ENCODE peak calls at places on chromosome 4, in five cellular contexts. F is pancreas, B is cardiac fibroblast, K is GM06990, N is thyroid gland. V is an unnamed sample.
A peak's percentile ranks its signal among the peaks of the same experiment; 100 is the strongest.

GRCh38 chr4:145945431-145946155 is 7.0 kb upstream of the ZNF827 start:
- DNase-seq in K (no peak), F (no peak), N (no peak), B (no peak), V (peak; percentile 86)

GRCh38 chr4:124454772-124455270 is 257.7 kb downstream of the ANKRD50 start:
- DNase-seq in K (no peak), F (no peak), N (no peak), B (no peak), V (no peak)

GRCh38 chr4:123974419-123975105 is 578.0 kb downstream of the SPRY1 start:
- DNase-seq in K (no peak), N (no peak), F (no peak), B (peak; percentile 43), V (no peak)

GRCh38 chr4:186727977-186728519 is 4.4 kb upstream of the FAT1 start:
- DNase-seq in F (no peak), N (no peak), K (no peak), B (peak; percentile 36), V (peak; percentile 77)

GRCh38 chr4:4673070-4673469 is 131.2 kb upstream of the STX18 start:
- DNase-seq in F (no peak), K (no peak), B (peak; percentile 50), N (no peak), V (peak; percentile 24)

GRCh38 chr4:52368895-52369294 is 290.2 kb downstream of the USP46 start:
- DNase-seq in N (no peak), K (no peak), F (no peak), B (no peak), V (no peak)

GRCh38 chr4:174559894-174560293 is 37.6 kb upstream of the HPGD start:
- DNase-seq in N (no peak), F (no peak), B (no peak), K (no peak), V (peak; percentile 84)

GRCh38 chr4:100907465-100908454 is 389.9 kb upstream of the EMCN start:
- DNase-seq in F (no peak), B (peak; percentile 43), N (no peak), K (no peak), V (peak; percentile 50)

GRCh38 chr4:10096201-10096975 is 20.2 kb downstream of the WDR1 start:
- DNase-seq in K (no peak), N (no peak), B (peak; percentile 88), F (no peak), V (peak; percentile 97)

GRCh38 chr4:10096976-10097330 is 19.6 kb downstream of the WDR1 start:
- DNase-seq in F (no peak), B (no peak), N (no peak), K (no peak), V (no peak)

GRCh38 chr4:10093801-10094552 is 22.6 kb downstream of the WDR1 start:
- DNase-seq in K (no peak), F (no peak), N (peak; percentile 75), B (peak; percentile 98), V (no peak)

GRCh38 chr4:10094841-10095240 is 21.8 kb downstream of the WDR1 start:
- DNase-seq in F (no peak), B (no peak), K (no peak), N (no peak), V (no peak)

GRCh38 chr4:10095296-10095991 is 21.2 kb downstream of the WDR1 start:
- DNase-seq in F (no peak), N (no peak), K (no peak), B (no peak), V (no peak)
- H3K4me3 ChIP-seq in F (no peak overlapping the region), N (no peak overlapping the region), K (no peak overlapping the region), B (no peak overlapping the region), V (no peak overlapping the region)

GRCh38 chr4:11416071-11416766 is 12.5 kb downstream of the HS3ST1 start:
- DNase-seq in B (no peak), K (no peak), N (no peak), F (no peak), V (no peak)

GRCh38 chr4:11421116-11421515 is 7.6 kb downstream of the HS3ST1 start:
- DNase-seq in N (no peak), F (no peak), K (no peak), B (peak; percentile 13), V (no peak)

GRCh38 chr4:11416767-11417113 is 12.0 kb downstream of the HS3ST1 start:
- DNase-seq in K (no peak), N (no peak), B (peak; percentile 79), F (no peak), V (no peak)

GRCh38 chr4:11420327-11420726 is 8.4 kb downstream of the HS3ST1 start:
- DNase-seq in F (no peak), N (no peak), B (no peak), K (no peak), V (no peak)

DNA sequence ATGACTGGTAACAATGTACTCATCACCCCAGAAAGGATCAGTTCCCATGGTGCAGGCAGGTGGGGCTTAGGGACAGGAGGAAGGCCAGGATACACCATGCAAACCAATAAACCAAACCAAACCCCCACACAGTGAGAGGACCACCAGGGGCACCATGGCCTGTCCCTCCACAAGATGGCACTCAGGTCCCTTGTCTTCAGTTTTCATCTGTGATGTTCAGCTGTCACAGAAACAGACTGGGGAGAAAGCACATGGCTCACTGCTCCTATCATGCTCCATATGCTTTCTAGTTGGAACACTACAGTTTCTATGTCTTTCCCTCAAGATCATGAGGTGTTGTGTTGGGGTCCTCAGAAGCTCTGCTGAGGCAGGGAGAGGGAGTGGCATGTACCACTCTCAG is 10.1 kb downstream of the HS3ST1 start:
- DNase-seq in N (no peak), F (no peak), B (no peak), K (no peak), V (no peak)
- TF ChIP-seq CTCF in N (no peak), F (no peak), B (no peak), K (peak; percentile 36), V (no peak)

GRCh38 chr4:7876096-7876993 is 63.3 kb downstream of the AFAP1 start:
- DNase-seq in F (no peak), B (peak; percentile 76), K (no peak), N (no peak), V (no peak)
- H3K4me3 ChIP-seq in F (no peak overlapping the region), B (no peak overlapping the region), K (no peak overlapping the region), N (no peak overlapping the region), V (no peak overlapping the region)

DNA sequence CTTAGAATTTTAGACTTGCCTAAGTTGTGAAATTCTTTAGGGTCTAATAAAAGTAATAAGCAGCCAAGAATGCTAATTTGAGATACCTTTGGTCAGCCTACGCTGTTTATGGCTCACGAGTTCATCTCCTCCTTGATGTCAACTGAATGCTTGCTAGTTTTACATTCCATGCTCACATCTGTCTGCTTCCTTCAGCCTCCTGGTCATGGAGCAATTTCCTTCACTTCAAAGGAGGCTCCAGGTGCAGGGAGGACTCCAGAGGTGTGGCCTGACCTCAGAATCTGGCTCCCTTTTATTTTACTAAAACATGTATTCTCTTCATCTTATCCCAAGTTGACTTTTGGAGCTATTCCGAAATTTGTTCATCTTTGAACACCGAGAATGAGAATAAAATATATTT is 23.3 kb upstream of the LNX1 start:
- DNase-seq in K (no peak), F (no peak), N (no peak), B (no peak), V (peak; percentile 42)
- TF ChIP-seq CTCF in K (peak; percentile 4), F (no peak), N (no peak), B (no peak), V (peak; percentile 40)

GRCh38 chr4:150746156-150746555 is 164.2 kb downstream of the MAB21L2 start:
- DNase-seq in F (no peak), K (no peak), B (peak; percentile 11), N (no peak), V (peak; percentile 19)

DNA sequence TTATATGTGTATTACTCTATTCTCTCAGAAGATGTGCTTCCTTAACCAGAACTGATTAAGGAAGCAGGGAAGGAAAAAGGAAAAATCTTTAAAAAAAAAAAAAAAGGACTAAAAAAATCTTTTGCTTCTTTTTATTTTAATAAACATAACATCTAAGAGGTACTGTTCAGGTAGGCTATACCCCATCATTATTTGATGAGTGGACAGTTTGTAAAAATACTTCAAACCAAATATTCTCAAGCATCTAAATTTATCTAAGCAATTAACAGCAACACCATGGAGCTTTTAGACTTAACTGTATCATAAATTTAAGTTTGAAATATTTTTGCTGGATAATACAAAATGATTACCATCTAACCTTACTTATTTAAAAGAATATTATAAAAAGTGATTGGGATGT is 168.9 kb downstream of the MAB21L2 start:
- DNase-seq in F (no peak), B (no peak), N (no peak), K (no peak), V (no peak)
- H3K4me3 ChIP-seq in F (no peak overlapping the region), B (no peak overlapping the region), N (no peak overlapping the region), K (no peak overlapping the region), V (no peak overlapping the region)

DNA sequence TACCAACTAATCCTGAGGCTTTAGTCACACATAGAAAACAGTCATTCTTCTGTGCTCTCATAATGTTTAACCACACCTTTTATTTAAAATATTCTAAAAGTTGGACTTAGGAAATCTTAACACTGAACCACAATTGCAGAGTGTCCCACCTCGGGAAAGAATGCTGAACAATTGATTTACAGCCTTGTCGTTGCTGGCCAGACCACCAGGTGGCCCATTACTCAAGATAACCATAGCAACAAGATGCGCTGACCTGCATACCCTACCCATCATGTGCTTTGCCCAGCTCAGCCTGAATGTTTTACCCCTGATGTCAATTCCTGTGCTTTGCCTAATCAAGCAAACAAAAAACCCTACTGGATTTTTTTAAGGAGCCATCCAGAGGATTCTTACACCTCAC is 100.7 kb downstream of the ARSJ start:
- DNase-seq in F (no peak), B (peak; percentile 15), K (no peak), N (no peak), V (no peak)
- TF ChIP-seq CTCF in F (no peak), B (peak; percentile 40), K (peak; percentile 17), N (no peak), V (no peak)

GRCh38 chr4:39571504-39571903 is 44.3 kb upstream of the UGDH start:
- DNase-seq in N (no peak), F (no peak), B (no peak), K (no peak), V (no peak)

GRCh38 chr4:39563448-39563847 is 36.2 kb upstream of the UGDH start:
- DNase-seq in N (no peak), F (no peak), B (no peak), K (no peak), V (peak; percentile 75)

GRCh38 chr4:39565925-39566630 is 38.8 kb upstream of the UGDH start:
- DNase-seq in N (no peak), F (no peak), B (peak; percentile 62), K (no peak), V (peak; percentile 95)

GRCh38 chr4:39569209-39569608 is 42.0 kb upstream of the UGDH start:
- DNase-seq in B (no peak), F (no peak), N (no peak), K (no peak), V (no peak)

GRCh38 chr4:39568805-39569204 is 41.6 kb upstream of the UGDH start:
- DNase-seq in K (peak; percentile 35), F (no peak), N (no peak), B (no peak), V (peak; percentile 88)
- H3K4me3 ChIP-seq in K (no peak overlapping the region), F (no peak overlapping the region), N (no peak overlapping the region), B (no peak overlapping the region), V (no peak overlapping the region)

DNA sequence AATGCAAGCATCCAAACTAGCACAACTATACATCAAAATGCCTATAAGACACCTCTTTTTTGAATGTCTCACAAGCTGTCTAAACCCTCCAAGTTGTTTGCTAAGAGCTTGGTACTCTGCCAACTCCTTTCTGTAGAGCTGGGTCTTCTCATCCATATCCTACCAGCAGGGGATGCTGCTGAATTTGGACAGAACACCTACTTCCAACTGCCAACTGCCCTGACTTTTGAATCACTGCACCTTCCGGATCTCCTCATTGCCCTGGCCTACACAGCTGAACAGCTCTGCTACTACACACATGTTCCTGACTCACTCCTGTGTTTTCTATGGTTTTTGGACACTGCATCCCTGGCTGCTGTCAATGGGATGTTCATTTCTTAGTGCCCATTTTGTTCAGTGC is 18.7 kb downstream of the FAM184B start:
- DNase-seq in F (no peak), B (peak; percentile 64), K (no peak), N (no peak), V (peak; percentile 63)
- TF ChIP-seq CTCF in F (no peak), B (peak; percentile 39), K (peak; percentile 37), N (no peak), V (peak; percentile 36)

GRCh38 chr4:87461281-87461700 is 38.9 kb downstream of the NUDT9 start:
- DNase-seq in B (no peak), N (no peak), K (no peak), F (no peak), V (peak; percentile 73)
- H3K4me3 ChIP-seq in B (no peak overlapping the region), N (no peak overlapping the region), K (no peak overlapping the region), F (no peak overlapping the region), V (no peak overlapping the region)

V was measured in epithelial cell of esophagus.